ENCODE peak calls at places on chromosomes 12 and 14, in five cellular contexts. O, R, L, V and A are unnamed samples.

GRCh38 chr14:79197516-79197915 is 1013.8 kb downstream of the DIO2 start:
- DNase-seq in R (no peak), O (no peak), L (no peak), V (no peak), A (no peak)

GRCh38 chr12:106645074-106645421 is 62.2 kb downstream of the RFX4 start:
- DNase-seq in V (no peak), O (no peak), R (no peak), L (no peak), A (no peak)

GRCh38 chr12:110107369-110108281 is 16.5 kb upstream of the IFT81 start:
- DNase-seq in R (peak), O (no peak), V (no peak), L (no peak), A (peak)

GRCh38 chr12:56792678-56793077 is 29.6 kb downstream of the HSD17B6 start:
- DNase-seq in L (no peak), O (no peak), V (no peak), R (no peak), A (no peak)

GRCh38 chr12:123091756-123092155 is 59.1 kb downstream of the PITPNM2 start:
- DNase-seq in O (no peak), R (no peak), V (peak), L (no peak), A (no peak)

GRCh38 chr14:31902002-31902401 is 175.1 kb upstream of the ARHGAP5 start:
- DNase-seq in R (peak), V (no peak), L (peak), O (no peak), A (peak)

GRCh38 chr12:54020587-54020969 is 7.7 kb upstream of the HOXC6 start:
- DNase-seq in V (no peak), L (no peak), O (no peak), R (no peak), A (peak)

GRCh38 chr12:49098035-49098451 is 3.4 kb upstream of the DHH start:
- DNase-seq in O (peak), R (no peak), V (peak), L (peak), A (peak)

GRCh38 chr12:24920141-24920540 is 28.8 kb downstream of the BCAT1 start:
- DNase-seq in O (no peak), R (no peak), V (no peak), L (no peak), A (no peak)